ENCODE peak calls at places on chromosomes 6 and 20, in six cellular contexts. S is cardiac fibroblast, M is pancreas, W is neural crest cell, F is NB4, P is HFF-Myc. X is an unnamed sample.

GRCh38 chr6:14354919-14355572 is 237.5 kb downstream of the CD83 start:
- DNase-seq in S (peak), M (no peak), W (no peak), F (peak), P (peak), X (no peak)

GRCh38 chr6:4935981-4936680 is 67.7 kb downstream of the RPP40 start:
- DNase-seq in S (no peak), M (no peak), W (peak), F (no peak), P (no peak), X (no peak)

GRCh38 chr20:40332167-40332566 is 356.9 kb downstream of the MAFB start:
- DNase-seq in S (no peak), M (no peak), W (no peak), F (no peak), P (no peak), X (no peak)

GRCh38 chr20:34078540-34078939 is 33.5 kb downstream of the EIF2S2 start:
- DNase-seq in S (no peak), M (no peak), W (no peak), F (no peak), P (no peak), X (no peak)

GRCh38 chr20:36821964-36822437 is 48.4 kb upstream of the DSN1 start:
- DNase-seq in S (no peak), M (no peak), W (no peak), F (no peak), P (no peak), X (no peak)

GRCh38 chr6:106715922-106716321 is 86.5 kb downstream of the QRSL1 start:
- DNase-seq in S (no peak), M (no peak), W (no peak), F (no peak), P (no peak), X (no peak)

GRCh38 chr20:50341880-50342637 is 151.4 kb downstream of the CEBPB start:
- DNase-seq in S (no peak), M (no peak), W (no peak), F (peak), P (no peak), X (no peak)

GRCh38 chr6:134398453-134398852 is 80.5 kb upstream of the SGK1 start:
- DNase-seq in S (no peak), M (no peak), W (no peak), F (peak), P (no peak), X (no peak)

GRCh38 chr6:85494551-85495337 is 44.9 kb downstream of the NT5E start:
- DNase-seq in S (peak), M (no peak), W (no peak), F (peak), P (no peak), X (no peak)

GRCh38 chr6:112038268-112038667 is 15.6 kb upstream of the CCN6 start:
- DNase-seq in S (peak), M (no peak), W (no peak), F (no peak), P (no peak), X (no peak)

GRCh38 chr20:44576297-44576696 is 6.1 kb upstream of the PKIG start:
- DNase-seq in S (peak), M (no peak), W (no peak), F (peak), P (peak), X (no peak)

GRCh38 chr6:160069050-160069454 is 52.6 kb upstream of the SLC22A1 start:
- DNase-seq in S (no peak), M (no peak), W (no peak), F (no peak), P (no peak), X (no peak)

GRCh38 chr6:27582928-27583725 is 110.2 kb upstream of the ZNF184 start:
- DNase-seq in S (peak), M (no peak), W (peak), F (peak), P (no peak), X (peak)

GRCh38 chr20:36461600-36462439 is 79.5 kb upstream of the MYL9 start:
- DNase-seq in S (peak), M (peak), W (peak), F (peak), P (no peak), X (peak)

GRCh38 chr20:59412251-59412650 is 111.8 kb downstream of the EDN3 start:
- DNase-seq in S (no peak), M (no peak), W (no peak), F (no peak), P (no peak), X (peak)

GRCh38 chr6:151440498-151440897 is 11.4 kb downstream of the RMND1 start:
- DNase-seq in S (no peak), M (no peak), W (no peak), F (no peak), P (no peak), X (no peak)

GRCh38 chr6:149335924-149336323 is 18.4 kb downstream of the TAB2 start:
- DNase-seq in S (peak), M (no peak), W (no peak), F (no peak), P (peak), X (no peak)

GRCh38 chr6:163183791-163184190 is 230.7 kb upstream of the QKI start:
- DNase-seq in S (peak), M (no peak), W (no peak), F (no peak), P (no peak), X (no peak)

GRCh38 chr6:138485586-138486248 is 13.6 kb downstream of the NHSL1 start:
- DNase-seq in S (no peak), M (no peak), W (peak), F (no peak), P (no peak), X (peak)

DNA sequence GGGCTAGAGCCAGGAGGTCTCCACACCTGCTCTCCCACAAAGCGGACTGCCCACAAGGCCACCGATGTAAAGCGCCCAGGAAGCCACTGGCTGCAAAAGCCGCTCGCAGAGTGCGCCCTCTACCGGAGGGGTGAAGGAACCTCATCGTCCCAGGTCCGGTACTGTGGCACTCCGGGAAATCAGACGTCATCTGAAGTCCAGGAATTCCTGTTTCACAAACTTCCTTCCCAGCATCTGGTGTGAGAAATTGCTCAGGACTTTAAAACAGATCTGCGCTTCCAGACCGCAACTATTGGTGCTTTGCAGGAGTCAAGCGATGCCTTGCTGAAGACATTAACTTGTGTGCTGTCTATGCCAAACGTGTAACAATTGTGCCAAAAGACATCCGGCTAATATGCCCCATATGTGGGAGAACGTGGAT is 115.1 kb upstream of the ARID1B start:
- DNase-seq in S (no peak), M (peak), W (peak), F (peak), P (peak), X (no peak)
- TF ChIP-seq CTCF in S (peak), M (no peak), W (peak), F (peak), P (peak), X (peak)

GRCh38 chr6:144621332-144621731 is 336.2 kb downstream of the UTRN start:
- DNase-seq in S (no peak), M (no peak), W (no peak), F (no peak), P (no peak), X (no peak)

GRCh38 chr6:144619983-144620382 is 334.8 kb downstream of the UTRN start:
- DNase-seq in S (no peak), M (no peak), W (no peak), F (no peak), P (no peak), X (no peak)

DNA sequence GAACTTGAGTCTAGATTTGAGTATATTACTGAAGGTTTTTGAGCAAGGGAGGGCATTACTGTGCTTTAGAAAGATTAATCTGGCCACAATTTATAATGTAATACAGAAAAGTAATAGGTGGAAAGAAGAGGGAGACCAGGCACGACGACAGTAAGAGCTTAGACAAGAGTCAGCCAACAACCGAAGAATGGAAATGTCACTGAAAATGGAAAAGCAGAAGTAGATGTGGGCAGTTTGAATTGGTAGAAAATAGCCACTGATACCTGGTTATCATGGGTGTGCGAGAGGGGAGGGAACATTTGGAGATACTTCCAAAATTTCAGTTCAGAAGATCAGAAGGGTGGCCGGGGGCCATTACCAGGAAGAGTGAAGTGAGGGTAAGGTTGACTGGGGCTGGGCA is 339.1 kb downstream of the UTRN start:
- DNase-seq in S (no peak), M (no peak), W (no peak), F (no peak), P (no peak), X (no peak)
- TF ChIP-seq CTCF in S (no peak), M (no peak), W (no peak), F (no peak), P (no peak), X (no peak)

GRCh38 chr6:158015545-158015944 is 33.9 kb downstream of the SYNJ2 start:
- DNase-seq in S (no peak), M (no peak), W (no peak), F (no peak), P (no peak), X (no peak)

GRCh38 chr6:158015188-158015506 is 33.5 kb downstream of the SYNJ2 start:
- DNase-seq in S (no peak), M (no peak), W (no peak), F (no peak), P (no peak), X (no peak)

GRCh38 chr6:158018370-158018771 is 36.7 kb downstream of the SYNJ2 start:
- DNase-seq in S (peak), M (no peak), W (no peak), F (no peak), P (no peak), X (no peak)

GRCh38 chr6:158017621-158018369 is 36.1 kb downstream of the SYNJ2 start:
- DNase-seq in S (no peak), M (no peak), W (no peak), F (no peak), P (no peak), X (no peak)

GRCh38 chr6:158016571-158017383 is 35.1 kb downstream of the SYNJ2 start:
- DNase-seq in S (no peak), M (no peak), W (no peak), F (no peak), P (no peak), X (no peak)
- TF ChIP-seq CTCF in S (no peak), M (no peak), W (no peak), F (no peak), P (no peak), X (no peak)

GRCh38 chr6:166902211-166902755 is 54.1 kb downstream of the RNASET2 start:
- DNase-seq in S (no peak), M (no peak), W (no peak), F (no peak), P (no peak), X (no peak)
- TF ChIP-seq CTCF in S (no peak), M (no peak), W (no peak), F (no peak), P (no peak), X (no peak)

GRCh38 chr20:49063279-49063678 is 17.2 kb downstream of the CSE1L start:
- DNase-seq in S (no peak), M (no peak), W (no peak), F (no peak), P (no peak), X (no peak)
- TF ChIP-seq CTCF in S (no peak), M (no peak), W (no peak), F (no peak), P (no peak), X (no peak)

GRCh38 chr6:53648571-53648970 is 17.0 kb downstream of the KLHL31 start:
- DNase-seq in S (no peak), M (no peak), W (no peak), F (no peak), P (no peak), X (no peak)

GRCh38 chr6:53646606-53647005 is 18.9 kb downstream of the KLHL31 start:
- DNase-seq in S (no peak), M (no peak), W (no peak), F (no peak), P (no peak), X (no peak)

GRCh38 chr6:53643481-53643965 is 22.0 kb downstream of the KLHL31 start:
- DNase-seq in S (no peak), M (no peak), W (no peak), F (no peak), P (no peak), X (no peak)

GRCh38 chr6:53647437-53648094 is 18.0 kb downstream of the KLHL31 start:
- DNase-seq in S (peak), M (no peak), W (no peak), F (peak), P (no peak), X (no peak)

GRCh38 chr6:53645850-53646249 is 19.7 kb downstream of the KLHL31 start:
- DNase-seq in S (no peak), M (no peak), W (no peak), F (no peak), P (no peak), X (no peak)
- TF ChIP-seq CTCF in S (no peak), M (no peak), W (no peak), F (no peak), P (no peak), X (no peak)

DNA sequence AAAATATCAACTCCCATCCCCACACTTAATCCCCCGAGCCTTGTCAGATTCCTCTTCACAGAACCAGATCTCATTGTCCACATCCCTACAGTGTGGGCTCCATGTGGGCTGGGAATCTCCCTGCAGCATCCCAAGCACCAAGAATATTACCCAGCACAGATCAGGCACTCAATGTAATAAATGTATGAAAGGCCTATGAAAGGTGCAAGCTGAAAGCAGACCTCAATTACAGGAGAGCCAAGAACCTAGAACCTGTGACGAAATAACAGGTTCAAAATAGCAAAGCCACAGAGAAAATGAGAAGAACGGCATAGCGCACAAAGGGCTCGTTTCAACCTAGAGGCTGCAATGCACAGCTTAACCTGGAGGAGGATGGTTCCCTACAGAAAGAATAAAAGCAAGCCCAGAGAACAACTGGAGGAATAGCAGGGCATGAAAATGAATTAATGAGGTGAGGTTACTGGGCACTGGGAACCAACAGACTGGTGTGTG is 3.1 kb downstream of the SLC23A2 start:
- DNase-seq in S (no peak), M (no peak), W (no peak), F (peak), P (no peak), X (no peak)
- TF ChIP-seq CTCF in S (peak), M (no peak), W (peak), F (peak), P (no peak), X (peak)

GRCh38 chr20:14947536-14947935 is 610.1 kb upstream of the FLRT3 start:
- DNase-seq in S (no peak), M (no peak), W (no peak), F (no peak), P (no peak), X (no peak)

GRCh38 chr20:14950633-14951032 is 613.2 kb upstream of the FLRT3 start:
- DNase-seq in S (no peak), M (no peak), W (no peak), F (no peak), P (no peak), X (no peak)

GRCh38 chr20:14951105-14951504 is 613.7 kb upstream of the FLRT3 start:
- DNase-seq in S (no peak), M (no peak), W (no peak), F (no peak), P (no peak), X (no peak)

GRCh38 chr20:14951707-14952106 is 614.3 kb upstream of the FLRT3 start:
- DNase-seq in S (no peak), M (no peak), W (no peak), F (no peak), P (peak), X (no peak)

DNA sequence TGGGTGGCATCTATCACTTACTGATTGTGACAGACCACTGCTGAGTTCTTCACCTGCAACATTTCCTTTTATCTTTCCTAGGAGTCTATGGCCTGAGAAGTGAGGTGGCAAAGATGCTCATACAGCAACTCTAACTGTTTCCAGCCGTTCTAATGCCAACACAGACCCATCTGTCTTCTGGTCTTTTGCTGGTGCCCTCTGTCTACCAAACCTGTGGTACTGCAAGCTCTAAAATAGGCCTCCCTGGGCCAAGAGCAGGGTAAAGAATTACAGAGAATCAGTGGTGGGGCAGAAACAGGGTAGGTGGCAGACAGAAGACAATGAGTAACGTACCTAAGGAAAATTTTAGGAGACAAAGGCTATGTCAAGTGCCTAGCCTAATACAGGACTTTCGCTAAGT is 611.0 kb upstream of the FLRT3 start:
- DNase-seq in S (no peak), M (no peak), W (no peak), F (no peak), P (no peak), X (no peak)
- TF ChIP-seq CTCF in S (no peak), M (no peak), W (no peak), F (no peak), P (peak), X (no peak)

GRCh38 chr6:28969129-28969528 is 36.0 kb downstream of the ZNF311 start:
- DNase-seq in S (no peak), M (no peak), W (no peak), F (no peak), P (no peak), X (no peak)
- TF ChIP-seq CTCF in S (peak), M (no peak), W (no peak), F (no peak), P (peak), X (no peak)

X was measured in glutamatergic neuron.